ENCODE peak calls at places on chromosomes 3 and 15, in four cellular contexts. W is activated gamma-delta T cell, O is fibroblast of villous mesenchyme, J is germinal center. F is an unnamed sample.

GRCh38 chr3:46866720-46867549 is 3.7 kb upstream of the MYL3 start:
- DNase-seq in W (peak), J (peak), O (peak), F (peak)

GRCh38 chr3:192862408-192863385 is 55.0 kb downstream of the MB21D2 start:
- DNase-seq in O (no peak), W (no peak), J (no peak), F (no peak)

GRCh38 chr3:77446084-77446483 is 406.2 kb downstream of the ROBO2 start:
- DNase-seq in J (no peak), W (no peak), O (no peak), F (no peak)

GRCh38 chr3:27756877-27757276 is 34.8 kb upstream of the EOMES start:
- DNase-seq in J (no peak), W (no peak), O (no peak), F (no peak)

GRCh38 chr15:34038404-34039179 is 412 bp downstream of the AVEN start:
- DNase-seq in W (peak), O (peak), J (peak), F (peak)

GRCh38 chr3:42509111-42509510 is 6.7 kb downstream of the VIPR1 start:
- DNase-seq in J (no peak), W (no peak), O (no peak), F (no peak)

GRCh38 chr3:112979244-112979832 is 4.4 kb upstream of the CD200R1 start:
- DNase-seq in O (peak), J (peak), W (no peak), F (no peak)

GRCh38 chr3:102400142-102400541 is 34.7 kb upstream of the ZPLD1 start:
- DNase-seq in J (no peak), W (no peak), O (peak), F (no peak)

GRCh38 chr3:140134231-140134630 is 199.2 kb downstream of the CLSTN2 start:
- DNase-seq in W (no peak), J (no peak), O (no peak), F (no peak)

F was measured in upper lobe of left lung.